ENCODE peak calls at places on chromosome 15, in nine cellular contexts. N is GM23338; I is NCI-H2081; H is LoVo; Y is fibroblast of mammary gland; Z is MV-4-11; M is cardiac muscle cell; B is cardiac fibroblast; L is activated CD4-positive, alpha-beta T cell treated with anti-CD3 and anti-CD28 coated beads, Interleukin-2, amount 10 ng/mL, durations not matched to agents 7 days and 5 days. R is an unnamed sample.

GRCh38 chr15:40893019-40893723 is 1.1 kb upstream of the VPS18 start:
- DNase-seq in N (no peak), I (no peak), H (no peak), Y (no peak), Z (no peak), M (no peak), B (no peak), L (no peak), R (no peak)

GRCh38 chr15:41284425-41285177 is 47.8 kb downstream of the OIP5 start:
- DNase-seq in N (peak), I (peak), H (peak), Y (peak), Z (no peak), M (peak), B (peak), L (no peak), R (peak)

GRCh38 chr15:57196865-57197264 is 179.4 kb upstream of the CGNL1 start:
- DNase-seq in N (no peak), I (no peak), H (no peak), Y (no peak), Z (no peak), M (no peak), B (no peak), L (no peak), R (peak)

GRCh38 chr15:69414702-69415161 is 583 bp downstream of the KIF23 start:
- DNase-seq in N (peak), I (no peak), H (peak), Y (peak), Z (peak), M (peak), B (peak), L (peak), R (peak)

GRCh38 chr15:69535101-69535638 is 82.6 kb downstream of the RPLP1 start:
- DNase-seq in N (no peak), I (no peak), H (no peak), Y (peak), Z (peak), M (no peak), B (peak), L (no peak), R (peak)

GRCh38 chr15:52137432-52138357 is 25.1 kb upstream of the BCL2L10 start:
- DNase-seq in N (no peak), I (no peak), H (peak), Y (no peak), Z (peak), M (no peak), B (no peak), L (no peak), R (no peak)

GRCh38 chr15:75947117-75947516 is 43.4 kb downstream of the FBXO22 start:
- DNase-seq in N (no peak), I (no peak), H (no peak), Y (peak), Z (no peak), M (no peak), B (peak), L (no peak), R (peak)

GRCh38 chr15:73932381-73933191 is 6.3 kb downstream of the LOXL1 start:
- DNase-seq in N (no peak), I (no peak), H (no peak), Y (no peak), Z (no peak), M (no peak), B (no peak), L (no peak), R (peak)

GRCh38 chr15:59294961-59295741 is 77.5 kb downstream of the MYO1E start:
- DNase-seq in N (no peak), I (no peak), H (no peak), Y (peak), Z (no peak), M (no peak), B (peak), L (no peak), R (peak)

GRCh38 chr15:80999623-81000036 is 1.1 kb upstream of the TLNRD1 start:
- DNase-seq in N (peak), I (no peak), H (peak), Y (no peak), Z (no peak), M (no peak), B (no peak), L (peak), R (no peak)

GRCh38 chr15:76177491-76178040 is 117.8 kb downstream of the TMEM266 start:
- DNase-seq in N (no peak), I (no peak), H (peak), Y (peak), Z (no peak), M (no peak), B (peak), L (no peak), R (peak)

GRCh38 chr15:98005659-98006058 is 45.2 kb downstream of the ARRDC4 start:
- DNase-seq in N (no peak), I (no peak), H (no peak), Y (no peak), Z (no peak), M (no peak), B (no peak), L (no peak), R (no peak)

GRCh38 chr15:69804786-69805185 is 292.9 kb downstream of the TLE3 start:
- DNase-seq in N (no peak), I (no peak), H (no peak), Y (no peak), Z (peak), M (no peak), B (no peak), L (no peak), R (no peak)

GRCh38 chr15:50138391-50138790 is 19.4 kb upstream of the ATP8B4 start:
- DNase-seq in N (peak), I (no peak), H (no peak), Y (peak), Z (peak), M (no peak), B (no peak), L (no peak), R (peak)

GRCh38 chr15:28935316-28935715 is 49.5 kb downstream of the APBA2 start:
- DNase-seq in N (peak), I (no peak), H (no peak), Y (no peak), Z (peak), M (peak), B (no peak), L (peak), R (peak)

GRCh38 chr15:81297147-81297572 is 26.8 kb downstream of the STARD5 start:
- DNase-seq in N (no peak), I (no peak), H (peak), Y (no peak), Z (no peak), M (no peak), B (peak), L (no peak), R (peak)

GRCh38 chr15:62739082-62739481 is 303.5 kb upstream of the TPM1 start:
- DNase-seq in N (no peak), I (no peak), H (no peak), Y (peak), Z (no peak), M (no peak), B (no peak), L (no peak), R (peak)

GRCh38 chr15:56984681-56985515 is 66.5 kb downstream of the TCF12 start:
- DNase-seq in N (no peak), I (no peak), H (no peak), Y (peak), Z (peak), M (no peak), B (peak), L (no peak), R (peak)

GRCh38 chr15:51044037-51044712 is 50.5 kb downstream of the TNFAIP8L3 start:
- DNase-seq in N (no peak), I (no peak), H (no peak), Y (no peak), Z (no peak), M (no peak), B (no peak), L (no peak), R (no peak)

GRCh38 chr15:90362936-90363212 is 10.8 kb downstream of the ZNF774 start:
- DNase-seq in N (no peak), I (no peak), H (no peak), Y (peak), Z (no peak), M (no peak), B (peak), L (no peak), R (peak)

GRCh38 chr15:74631935-74632560 is 16.4 kb downstream of the CLK3 start:
- DNase-seq in N (peak), I (peak), H (peak), Y (peak), Z (peak), M (peak), B (peak), L (peak), R (peak)

GRCh38 chr15:67242665-67243064 is 11.8 kb downstream of the AAGAB start:
- DNase-seq in N (peak), I (no peak), H (no peak), Y (peak), Z (peak), M (no peak), B (peak), L (no peak), R (peak)

GRCh38 chr15:91136386-91136923 is 36.4 kb downstream of the SV2B start:
- DNase-seq in N (no peak), I (no peak), H (no peak), Y (no peak), Z (no peak), M (no peak), B (no peak), L (no peak), R (no peak)

GRCh38 chr15:63288778-63289378 is 11.5 kb downstream of the APH1B start:
- DNase-seq in N (peak), I (peak), H (peak), Y (peak), Z (peak), M (peak), B (peak), L (peak), R (peak)

GRCh38 chr15:96363692-96364091 is 33.2 kb downstream of the NR2F2 start:
- DNase-seq in N (peak), I (no peak), H (no peak), Y (no peak), Z (no peak), M (no peak), B (no peak), L (no peak), R (no peak)

GRCh38 chr15:42194502-42194901 is 13.6 kb downstream of the VPS39 start:
- DNase-seq in N (no peak), I (no peak), H (peak), Y (peak), Z (peak), M (no peak), B (peak), L (no peak), R (peak)

GRCh38 chr15:76366714-76367113 is 30.1 kb downstream of the ISL2 start:
- DNase-seq in N (no peak), I (no peak), H (peak), Y (no peak), Z (peak), M (no peak), B (no peak), L (no peak), R (no peak)

GRCh38 chr15:101219441-101219840 is 32.4 kb downstream of the CHSY1 start:
- DNase-seq in N (no peak), I (no peak), H (no peak), Y (no peak), Z (no peak), M (no peak), B (no peak), L (no peak), R (no peak)

R was measured in GM23248.